ENCODE peak calls at places on chromosomes 7 and 10, in seven cellular contexts. H is COR-L47, E is A172, Q is fibroblast of lung, A is astrocyte of the spinal cord, N is heart right ventricle, S is Kasumi-1. D is an unnamed sample.
A peak's percentile ranks its signal among the peaks of the same experiment; 100 is the strongest.

GRCh38 chr7:70710011-70710480 is 421.9 kb upstream of the GALNT17 start:
- DNase-seq in H (no peak), E (peak; percentile 100), Q (peak; percentile 93), A (peak; percentile 82), N (no peak), S (no peak), D (no peak)

GRCh38 chr7:117134885-117135552 is 181.7 kb downstream of the ST7 start:
- DNase-seq in H (no peak), E (no peak), Q (peak; percentile 67), A (peak; percentile 72), N (no peak), S (peak; percentile 48), D (peak; percentile 3)

GRCh38 chr10:88343761-88344484 is 239.2 kb downstream of the RNLS start:
- DNase-seq in H (no peak), E (no peak), Q (peak; percentile 11), A (no peak), N (no peak), S (no peak), D (no peak)

GRCh38 chr7:111756687-111757178 is 194.4 kb upstream of the IMMP2L start:
- DNase-seq in H (no peak), E (peak; percentile 39), Q (peak; percentile 76), A (peak; percentile 46), N (peak; percentile 38), S (peak; percentile 79), D (no peak)

GRCh38 chr7:123282181-123282580 is 82.4 kb upstream of the SLC13A1 start:
- DNase-seq in H (no peak), E (peak; percentile 42), Q (peak; percentile 19), A (peak; percentile 33), N (no peak), S (no peak), D (no peak)

GRCh38 chr10:3778708-3779108 is 6.3 kb downstream of the KLF6 start:
- DNase-seq in H (no peak), E (no peak), Q (no peak), A (peak; percentile 62), N (no peak), S (no peak), D (no peak)

GRCh38 chr7:30347226-30348082 is 63.1 kb downstream of the ZNRF2 start:
- DNase-seq in H (no peak), E (no peak), Q (no peak), A (no peak), N (no peak), S (no peak), D (no peak)

GRCh38 chr7:84911077-84911476 is 275.8 kb downstream of the SEMA3D start:
- DNase-seq in H (no peak), E (no peak), Q (no peak), A (no peak), N (no peak), S (no peak), D (no peak)

GRCh38 chr10:44310762-44311562 is 73.9 kb downstream of the CXCL12 start:
- DNase-seq in H (no peak), E (peak; percentile 17), Q (peak; percentile 78), A (peak; percentile 75), N (peak; percentile 87), S (peak; percentile 45), D (no peak)

GRCh38 chr7:102140952-102141370 is 145.7 kb upstream of the SH2B2 start:
- DNase-seq in H (no peak), E (no peak), Q (no peak), A (no peak), N (no peak), S (peak; percentile 61), D (no peak)

GRCh38 chr10:125878957-125879835 is 1.9 kb downstream of the DHX32 start:
- DNase-seq in H (no peak), E (peak; percentile 74), Q (peak; percentile 96), A (peak; percentile 96), N (no peak), S (no peak), D (no peak)

GRCh38 chr7:963236-964078 is 9.0 kb upstream of the ADAP1 start:
- DNase-seq in H (peak; percentile 57), E (no peak), Q (no peak), A (no peak), N (no peak), S (no peak), D (no peak)

GRCh38 chr7:152615052-152615741 is 60.7 kb downstream of the XRCC2 start:
- DNase-seq in H (peak; percentile 96), E (no peak), Q (no peak), A (no peak), N (no peak), S (no peak), D (no peak)

GRCh38 chr7:111763221-111763791 is 201.0 kb upstream of the IMMP2L start:
- DNase-seq in H (peak; percentile 52), E (peak; percentile 59), Q (peak; percentile 49), A (peak; percentile 75), N (no peak), S (peak; percentile 77), D (peak; percentile 6)

GRCh38 chr10:126504051-126504760 is 115.9 kb upstream of the ADAM12 start:
- DNase-seq in H (no peak), E (peak; percentile 51), Q (peak; percentile 62), A (peak; percentile 71), N (peak; percentile 28), S (peak; percentile 68), D (no peak)

GRCh38 chr7:97835296-97836138 is 36.7 kb downstream of the ASNS start:
- DNase-seq in H (peak; percentile 68), E (peak; percentile 71), Q (peak; percentile 39), A (peak; percentile 72), N (peak; percentile 31), S (peak; percentile 67), D (peak; percentile 24)

GRCh38 chr10:18759575-18759974 is 100.3 kb downstream of the ARL5B start:
- DNase-seq in H (no peak), E (no peak), Q (no peak), A (no peak), N (no peak), S (no peak), D (no peak)

GRCh38 chr10:590721-591120 is 98.7 kb downstream of the DIP2C start:
- DNase-seq in H (no peak), E (no peak), Q (no peak), A (no peak), N (no peak), S (no peak), D (no peak)

GRCh38 chr7:20219446-20220292 is 2.5 kb upstream of the MACC1 start:
- DNase-seq in H (peak; percentile 66), E (peak; percentile 97), Q (peak; percentile 99), A (peak; percentile 96), N (peak; percentile 73), S (peak; percentile 83), D (peak; percentile 100)

GRCh38 chr10:33509231-33509871 is 174.9 kb upstream of the NRP1 start:
- DNase-seq in H (no peak), E (peak; percentile 93), Q (peak; percentile 96), A (peak; percentile 92), N (peak; percentile 13), S (peak; percentile 92), D (no peak)

GRCh38 chr10:117736655-117737054 is 194.1 kb downstream of the EMX2 start:
- DNase-seq in H (no peak), E (peak; percentile 80), Q (no peak), A (no peak), N (no peak), S (no peak), D (no peak)

D was measured in GF-D8.